ENCODE peak calls at places on chromosomes 11 and 22, in four cellular contexts. One of them, this sample, is unnamed.
A peak's percentile ranks its signal among the peaks of the same experiment; 100 is the strongest.

GRCh38 chr11:73154178-73154577 is 12.1 kb upstream of the FCHSD2 start:
- DNase-seq in spleen: peak; percentile 83
- DNase-seq in MM.1S: peak; percentile 93
- DNase-seq in cardiac muscle cell: no peak
- DNase-seq in this sample: no peak

GRCh38 chr11:71563401-71563800 is 2.0 kb upstream of the KRTAP5-10 start:
- DNase-seq in spleen: no peak
- DNase-seq in MM.1S: peak; percentile 38
- DNase-seq in cardiac muscle cell: peak; percentile 63
- DNase-seq in this sample: peak; percentile 53

GRCh38 chr11:73318501-73319011 is 10.5 kb downstream of the ARHGEF17 start:
- DNase-seq in spleen: no peak
- DNase-seq in MM.1S: no peak
- DNase-seq in cardiac muscle cell: peak; percentile 43
- DNase-seq in this sample: no peak

GRCh38 chr11:69640995-69641581 is at the start of gene CCND1:
- DNase-seq in spleen: peak; percentile 87
- DNase-seq in MM.1S: peak; percentile 82
- DNase-seq in cardiac muscle cell: peak; percentile 91
- DNase-seq in this sample: peak; percentile 90

GRCh38 chr11:70005107-70005818 is 72.9 kb upstream of the ANO1 start:
- DNase-seq in spleen: no peak
- DNase-seq in MM.1S: no peak
- DNase-seq in cardiac muscle cell: peak; percentile 8
- DNase-seq in this sample: no peak

GRCh38 chr11:64537876-64538275 is 53.1 kb upstream of the SLC22A12 start:
- DNase-seq in spleen: no peak
- DNase-seq in MM.1S: no peak
- DNase-seq in cardiac muscle cell: no peak
- DNase-seq in this sample: no peak

GRCh38 chr11:93481279-93481678 is 61.9 kb downstream of the SMCO4 start:
- DNase-seq in spleen: no peak
- DNase-seq in MM.1S: no peak
- DNase-seq in cardiac muscle cell: no peak
- DNase-seq in this sample: no peak

GRCh38 chr11:11620251-11620965 is 1.4 kb downstream of the GALNT18 start:
- DNase-seq in spleen: peak; percentile 78
- DNase-seq in MM.1S: no peak
- DNase-seq in cardiac muscle cell: no peak
- DNase-seq in this sample: no peak

GRCh38 chr11:111347002-111347722 is 31.9 kb downstream of the POU2AF1 start:
- DNase-seq in spleen: no peak
- DNase-seq in MM.1S: no peak
- DNase-seq in cardiac muscle cell: no peak
- DNase-seq in this sample: no peak

GRCh38 chr11:96307748-96308133 is 35.3 kb downstream of the MAML2 start:
- DNase-seq in spleen: no peak
- DNase-seq in MM.1S: no peak
- DNase-seq in cardiac muscle cell: peak; percentile 90
- DNase-seq in this sample: peak; percentile 13

GRCh38 chr11:62439785-62440602 is 21.2 kb downstream of the SCGB1A1 start:
- DNase-seq in spleen: no peak
- DNase-seq in MM.1S: no peak
- DNase-seq in cardiac muscle cell: peak; percentile 71
- DNase-seq in this sample: no peak
- TF ChIP-seq CTCF in spleen: no peak
- TF ChIP-seq CTCF in MM.1S: no peak
- TF ChIP-seq CTCF in cardiac muscle cell: no peak
- TF ChIP-seq CTCF in this sample: no peak

DNA sequence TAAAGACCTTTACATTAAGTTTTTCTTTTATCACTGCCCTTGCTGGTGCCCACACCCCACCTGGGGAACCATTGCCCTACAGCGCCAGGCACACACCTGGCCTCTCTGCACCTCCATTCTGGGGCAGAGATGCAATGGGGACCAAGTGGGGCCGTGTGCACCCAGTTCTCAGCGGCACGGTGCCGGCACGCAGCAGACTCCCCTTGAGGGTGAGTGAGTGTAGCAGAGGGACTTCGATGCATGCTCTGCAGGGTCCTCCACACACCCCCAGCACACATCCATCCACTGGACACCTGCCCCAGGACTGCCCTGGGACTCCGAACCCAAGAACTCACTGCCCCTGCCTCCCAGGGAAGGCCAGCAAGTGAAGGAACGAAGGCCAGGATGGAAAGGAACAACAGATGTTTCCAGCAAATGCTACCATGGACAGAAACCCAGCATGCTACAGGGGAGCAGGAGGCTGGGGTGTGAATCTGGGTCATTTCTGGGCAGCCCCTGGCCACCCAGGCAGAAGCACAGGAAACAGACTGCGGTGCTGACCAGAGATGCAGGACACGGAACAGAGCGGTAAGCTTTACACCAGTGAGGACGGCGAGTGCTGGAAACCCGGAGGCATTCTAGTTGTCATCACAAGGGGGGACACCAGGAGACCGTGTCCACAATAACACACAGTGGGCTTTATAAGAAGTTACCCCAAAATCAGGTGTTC is 32.6 kb upstream of the MOB2 start:
- DNase-seq in spleen: no peak
- DNase-seq in MM.1S: no peak
- DNase-seq in cardiac muscle cell: no peak
- DNase-seq in this sample: no peak
- H3K4me1 ChIP-seq in spleen: peaks cover 92% of the 10 kb centered on the region
- H3K4me1 ChIP-seq in MM.1S: no peaks in the 10 kb centered on the region
- H3K4me1 ChIP-seq in cardiac muscle cell: peaks cover 16% of the 10 kb centered on the region
- H3K4me1 ChIP-seq in this sample: no peaks in the 10 kb centered on the region

DNA sequence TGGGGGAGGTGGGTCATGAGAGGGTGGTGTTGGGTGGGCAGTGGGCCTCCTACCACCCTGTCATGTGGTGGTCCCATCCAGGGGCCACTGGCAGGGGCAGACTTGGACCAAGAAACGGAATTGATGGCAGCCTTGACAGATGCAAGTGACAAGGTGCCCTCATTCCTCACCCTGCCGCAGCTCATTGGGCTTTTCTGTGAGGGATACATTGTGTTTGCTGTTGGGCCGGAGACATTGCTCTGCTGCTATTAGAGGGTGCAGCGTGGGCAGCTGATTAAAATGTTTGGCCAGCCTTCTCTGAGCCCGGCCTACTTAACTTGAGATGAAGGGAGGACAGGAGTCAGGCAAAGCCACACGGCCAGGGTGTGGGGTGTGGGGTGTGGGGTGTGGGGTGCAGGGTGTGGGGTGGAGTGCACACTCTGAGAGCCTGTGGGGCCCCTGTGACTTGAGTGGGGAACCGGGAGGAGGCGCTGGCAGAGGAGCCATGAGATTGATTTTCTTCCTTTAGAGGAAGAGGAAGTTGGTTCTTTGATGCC is 351.5 kb downstream of the TBC1D22A start:
- DNase-seq in spleen: no peak
- DNase-seq in MM.1S: no peak
- DNase-seq in cardiac muscle cell: no peak
- DNase-seq in this sample: no peak
- TF ChIP-seq CTCF in spleen: no peak
- TF ChIP-seq CTCF in MM.1S: no peak
- TF ChIP-seq CTCF in cardiac muscle cell: no peak
- TF ChIP-seq CTCF in this sample: no peak

DNA sequence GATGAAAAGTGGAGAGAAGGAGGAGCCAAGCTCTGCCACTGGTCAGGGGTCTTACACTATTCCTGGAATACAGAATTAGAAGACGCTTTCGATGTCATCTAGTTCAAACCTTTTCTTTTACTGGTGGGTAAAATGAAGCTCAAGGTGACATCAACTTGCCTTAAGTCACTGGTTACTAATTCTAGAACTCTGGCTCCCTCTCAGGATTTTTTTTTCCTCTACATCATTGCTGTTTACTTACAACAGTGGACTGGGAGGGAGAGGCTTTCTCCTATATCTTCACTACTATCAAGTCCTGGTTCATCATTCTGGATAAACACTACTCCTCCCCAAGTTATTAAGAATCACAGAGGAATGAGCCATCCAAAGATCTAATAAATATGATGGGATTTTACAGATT is 82.9 kb downstream of the ETS1 start:
- DNase-seq in spleen: no peak
- DNase-seq in MM.1S: no peak
- DNase-seq in cardiac muscle cell: no peak
- DNase-seq in this sample: no peak
- H3K4me1 ChIP-seq in spleen: peaks cover 100% of the 10 kb centered on the region
- H3K4me1 ChIP-seq in MM.1S: peaks cover 15% of the 10 kb centered on the region
- H3K4me1 ChIP-seq in cardiac muscle cell: peaks cover 11% of the 10 kb centered on the region
- H3K4me1 ChIP-seq in this sample: peaks cover 29% of the 10 kb centered on the region

This sample was measured in BE2C.